ENCODE peak calls at places on chromosomes 1 and 21, in seven cellular contexts. L is pons; P is endothelial cell; U is Ammon's horn; B is stimulated activated CD4-positive, alpha-beta T cell treated with anti-CD3 and anti-CD28 coated beads, Interleukin-2, amount 100 ng/mL, for 48 hours; G is adrenal gland; R is left ventricle myocardium superior. E is an unnamed sample.

GRCh38 chr1:160300173-160300572 is 15.2 kb upstream of the PEX19 start:
- DNase-seq in U (no peak), R (no peak), P (no peak), B (no peak), G (no peak), L (no peak), E (no peak)

GRCh38 chr1:47932744-47933143 is 64.4 kb downstream of the TRABD2B start:
- DNase-seq in U (no peak), B (no peak), P (no peak), G (no peak), R (no peak), L (no peak), E (no peak)

GRCh38 chr1:109425902-109426277 is 358 bp downstream of the PSMA5 start:
- DNase-seq in G (peak), U (no peak), B (peak), L (no peak), P (peak), R (no peak), E (no peak)

GRCh38 chr1:53888716-53889115 is 881 bp downstream of the YIPF1 start:
- DNase-seq in L (no peak), U (no peak), G (no peak), P (no peak), B (no peak), R (no peak), E (no peak)

GRCh38 chr21:46311568-46311967 is 12.1 kb downstream of the C21orf58 start:
- DNase-seq in B (no peak), P (no peak), L (no peak), G (no peak), U (no peak), R (no peak), E (no peak)

GRCh38 chr21:19864456-19864855 is 1133.8 kb upstream of the NCAM2 start:
- DNase-seq in L (no peak), P (no peak), G (no peak), R (no peak), U (no peak), B (no peak), E (no peak)

GRCh38 chr1:201259476-201260235 is 23.6 kb upstream of the PKP1 start:
- DNase-seq in B (no peak), L (no peak), G (no peak), R (peak), P (no peak), U (peak), E (no peak)

GRCh38 chr1:209688746-209689234 is 13.6 kb downstream of the G0S2 start:
- DNase-seq in B (no peak), L (no peak), G (no peak), P (no peak), U (no peak), R (no peak), E (no peak)

GRCh38 chr1:40849801-40850592 is 12.2 kb downstream of the CITED4 start:
- DNase-seq in U (peak), B (peak), G (peak), L (peak), P (peak), R (peak), E (peak)

GRCh38 chr1:201254625-201255469 is 28.5 kb upstream of the PKP1 start:
- DNase-seq in L (peak), G (peak), U (peak), R (peak), P (peak), B (peak), E (no peak)

GRCh38 chr1:205950826-205951549 is 7.7 kb upstream of the SLC26A9 start:
- DNase-seq in G (no peak), L (no peak), U (no peak), R (no peak), P (no peak), B (no peak), E (no peak)

GRCh38 chr1:66438062-66438970 is 95.6 kb upstream of the SGIP1 start:
- DNase-seq in L (no peak), G (no peak), R (no peak), P (no peak), U (no peak), B (no peak), E (no peak)

GRCh38 chr21:44477712-44478111 is 22.4 kb downstream of the LRRC3 start:
- DNase-seq in L (no peak), P (no peak), U (no peak), R (no peak), G (no peak), B (no peak), E (no peak)

GRCh38 chr1:38923607-38924006 is 18.0 kb downstream of the RHBDL2 start:
- DNase-seq in L (no peak), G (no peak), R (no peak), P (no peak), U (no peak), B (no peak), E (no peak)

GRCh38 chr1:34125721-34126380 is 39.2 kb downstream of the CSMD2 start:
- DNase-seq in P (no peak), G (no peak), L (no peak), B (no peak), R (no peak), U (no peak), E (no peak)

GRCh38 chr1:118960026-118960561 is 28.0 kb downstream of the TBX15 start:
- DNase-seq in G (no peak), R (no peak), P (no peak), L (no peak), B (no peak), U (no peak), E (no peak)

GRCh38 chr1:89974701-89975470 is 20.0 kb upstream of the ZNF326 start:
- DNase-seq in P (no peak), U (no peak), L (no peak), R (no peak), B (no peak), G (peak), E (no peak)

GRCh38 chr1:172320723-172321122 is 99.8 kb upstream of the C1orf105 start:
- DNase-seq in B (no peak), R (no peak), G (no peak), U (no peak), L (no peak), P (no peak), E (no peak)

GRCh38 chr1:64242895-64243756 is 39.7 kb downstream of the UBE2U start:
- DNase-seq in G (no peak), P (no peak), B (no peak), L (peak), U (peak), R (no peak), E (no peak)

GRCh38 chr21:42097860-42098259 is 26.7 kb downstream of the UMODL1 start:
- DNase-seq in L (peak), G (peak), B (no peak), R (no peak), U (no peak), P (peak), E (no peak)

GRCh38 chr1:229032455-229032854 is 238.5 kb upstream of the RAB4A start:
- DNase-seq in L (no peak), G (no peak), U (no peak), B (no peak), R (no peak), P (no peak), E (no peak)

GRCh38 chr1:117656202-117656641 is 50.4 kb downstream of the TENT5C start:
- DNase-seq in G (no peak), B (peak), L (no peak), P (no peak), R (no peak), U (no peak), E (no peak)

GRCh38 chr21:15065381-15066230 is 806 bp upstream of the NRIP1 start:
- DNase-seq in G (peak), B (peak), R (peak), U (peak), L (peak), P (peak), E (no peak)

GRCh38 chr1:84365225-84366221 is 32.8 kb upstream of the DNASE2B start:
- DNase-seq in P (no peak), U (no peak), L (no peak), G (peak), R (no peak), B (no peak), E (no peak)